ENCODE peak calls at places on chromosomes 3 and 15, in four cellular contexts. B is HFFc6, C is BJ, R is GM23338. O is an unnamed sample.

GRCh38 chr3:170429050-170429449 is 10.4 kb downstream of the CLDN11 start:
- DNase-seq in C (no peak), R (no peak), B (peak; percentile 6), O (no peak)

GRCh38 chr3:123618768-123619484 is 34.1 kb upstream of the HACD2 start:
- DNase-seq in R (no peak), B (peak; percentile 37), C (peak; percentile 23), O (no peak)

GRCh38 chr3:178392553-178392952 is 143.7 kb upstream of the KCNMB2 start:
- DNase-seq in B (peak; percentile 77), C (no peak), R (no peak), O (no peak)

GRCh38 chr3:9902372-9903237 is at the start of gene IL17RE:
- DNase-seq in R (peak; percentile 55), C (no peak), B (no peak), O (no peak)

GRCh38 chr3:186022931-186023330 is 85.1 kb upstream of the TRA2B start:
- DNase-seq in B (no peak), R (no peak), C (no peak), O (no peak)

GRCh38 chr3:81531256-81531655 is 230.2 kb downstream of the GBE1 start:
- DNase-seq in B (no peak), C (no peak), R (no peak), O (no peak)

GRCh38 chr3:99753268-99753975 is 64.2 kb upstream of the CMSS1 start:
- DNase-seq in R (peak; percentile 84), B (peak; percentile 63), C (no peak), O (peak; percentile 78)

GRCh38 chr3:32376098-32376497 is 15.6 kb upstream of the CMTM7 start:
- DNase-seq in C (no peak), R (no peak), B (no peak), O (no peak)

GRCh38 chr3:193240850-193241706 is at the start of gene PLAAT1:
- DNase-seq in R (peak; percentile 81), B (no peak), C (peak; percentile 0), O (peak; percentile 2)
- TF ChIP-seq CTCF in R (no peak), B (no peak), C (no peak), O (no peak)

GRCh38 chr15:79213650-79214049 is 68.9 kb upstream of the ANKRD34C start:
- DNase-seq in C (no peak), B (no peak), R (no peak), O (no peak)

GRCh38 chr15:79221696-79222095 is 60.8 kb upstream of the ANKRD34C start:
- DNase-seq in C (no peak), B (no peak), R (no peak), O (no peak)

GRCh38 chr15:79219393-79220056 is 63.0 kb upstream of the ANKRD34C start:
- DNase-seq in R (no peak), C (no peak), B (no peak), O (no peak)

DNA sequence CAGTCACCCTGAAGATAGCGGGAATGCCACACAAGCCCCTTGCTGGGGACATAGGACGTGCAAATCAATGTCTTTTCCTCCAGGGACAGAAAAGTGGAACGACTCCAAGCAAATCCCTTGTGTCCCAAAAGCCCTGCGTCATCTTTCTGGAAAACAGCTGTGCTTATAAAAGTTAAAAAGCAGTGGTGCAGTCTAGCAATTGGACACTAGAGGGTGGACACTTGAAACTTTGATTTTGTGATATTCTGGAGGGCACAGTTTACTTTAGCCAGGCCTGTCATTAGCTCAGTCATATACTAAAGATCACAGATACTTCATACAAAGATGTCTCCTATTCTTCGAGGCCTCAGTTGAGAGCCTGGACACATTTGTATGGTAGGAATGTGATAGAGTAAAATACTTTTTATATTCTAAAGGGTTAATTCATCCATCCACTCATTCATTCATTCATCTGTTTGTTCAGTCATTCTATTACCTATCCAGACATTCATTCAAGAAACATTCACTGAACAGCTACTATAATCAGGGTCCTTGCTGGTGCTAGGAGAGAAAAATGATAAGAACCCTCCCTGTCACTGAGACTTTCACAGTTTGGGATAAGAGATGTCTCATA is 63.8 kb upstream of the ANKRD34C start:
- DNase-seq in C (no peak), R (peak; percentile 32), B (peak; percentile 8), O (peak; percentile 7)
- TF ChIP-seq CTCF in C (peak; percentile 37), R (no peak), B (peak; percentile 71), O (peak; percentile 48)

DNA sequence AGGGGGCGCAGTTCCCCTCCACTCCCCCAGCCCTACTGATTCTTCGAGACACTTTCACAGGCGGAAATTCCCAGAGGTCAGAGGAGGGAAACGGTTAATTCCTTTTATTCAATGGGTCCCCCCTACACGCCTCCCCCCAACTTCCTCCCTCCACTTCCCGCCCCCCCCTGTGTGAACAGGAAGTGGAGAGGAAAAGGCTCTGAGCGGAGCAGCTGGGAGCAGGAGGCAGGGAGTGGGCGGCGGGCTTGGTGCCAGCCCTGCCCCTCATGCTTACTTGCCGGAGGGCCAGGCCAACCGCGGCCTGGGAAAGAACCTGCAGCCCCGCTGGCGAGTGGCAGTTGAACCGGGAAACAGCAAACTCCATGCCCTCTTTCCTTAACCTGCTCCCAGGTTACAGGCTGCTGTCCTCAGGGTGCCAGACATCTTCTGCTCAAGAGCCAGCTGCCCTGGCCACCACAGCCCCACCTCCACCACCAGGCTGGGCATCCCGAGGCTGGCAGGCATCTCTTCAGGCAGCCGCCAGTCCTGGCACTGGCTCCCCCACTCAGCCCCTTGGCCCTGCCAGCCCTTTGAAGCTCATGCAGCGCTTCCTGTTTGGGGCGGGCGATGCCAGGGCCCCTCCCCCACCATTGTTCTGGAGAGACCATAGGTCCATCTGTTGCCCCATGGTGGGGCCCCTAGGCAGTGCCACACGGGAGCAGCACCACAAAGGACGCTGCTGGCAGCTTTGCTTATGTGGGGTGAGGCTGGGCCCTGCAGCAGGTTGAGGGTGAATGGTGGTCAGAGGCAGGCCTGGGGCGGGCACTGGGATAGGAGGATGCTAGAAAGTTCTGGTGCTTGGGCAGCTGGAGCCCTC is 12.9 kb downstream of the VPS18 start:
- DNase-seq in R (no peak), C (no peak), B (no peak), O (no peak)
- TF ChIP-seq CTCF in R (no peak), C (no peak), B (no peak), O (no peak)

DNA sequence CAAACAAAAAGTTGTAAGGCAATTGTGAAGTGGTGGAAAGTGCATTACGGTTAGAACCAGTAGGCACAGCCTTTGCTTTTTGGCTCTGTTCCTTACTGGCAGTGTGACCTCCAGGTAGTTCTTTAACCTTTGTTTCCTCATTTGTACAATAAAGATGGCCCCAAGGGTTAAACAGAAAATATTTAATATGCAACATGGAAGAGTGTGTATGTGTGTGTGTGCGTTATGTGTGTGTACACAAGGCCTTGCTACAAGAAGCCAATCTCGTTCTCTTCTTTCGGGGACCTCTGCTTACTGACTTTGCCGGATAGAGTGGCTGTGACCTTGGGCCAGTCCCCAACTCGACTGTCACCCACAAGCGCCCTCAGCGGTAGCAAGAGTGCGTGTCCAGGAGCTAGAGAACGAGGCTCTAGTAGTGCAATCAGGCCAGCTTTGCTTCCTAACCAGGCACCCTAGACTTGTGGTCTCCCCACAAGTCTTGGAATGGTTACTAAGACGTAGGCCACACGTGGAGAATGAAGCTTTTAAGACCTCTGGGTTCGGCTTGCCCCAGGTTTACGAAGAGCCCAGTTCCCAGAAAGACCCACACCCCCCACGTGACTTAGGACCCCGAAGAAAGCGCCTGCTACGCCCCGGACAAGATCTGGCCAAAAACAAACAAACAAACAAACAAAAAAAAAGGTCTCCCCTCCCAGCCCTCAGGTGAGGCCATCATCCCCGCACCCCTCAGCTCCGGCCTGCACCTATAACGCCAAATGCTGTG is 593 bp downstream of the CIAO2A start:
- DNase-seq in R (peak; percentile 76), B (peak; percentile 38), C (no peak), O (no peak)
- TF ChIP-seq CTCF in R (no peak), B (peak; percentile 18), C (peak; percentile 12), O (no peak)

O was measured in HFF-Myc.